ENCODE peak calls at places on chromosomes 6 and 20, in six cellular contexts. C is GM12878, S is K562, M is H1, Q is GM12891, G is HepG2. O is an unnamed sample.

GRCh38 chr6:33799714-33800113 is 4.1 kb downstream of the MLN start:
- DNase-seq in Q (no peak), S (no peak), M (no peak), G (no peak), C (no peak), O (no peak)

GRCh38 chr6:123604067-123604466 is 32.7 kb downstream of the TRDN start:
- DNase-seq in S (no peak), C (no peak), G (no peak), Q (no peak), M (no peak), O (no peak)

GRCh38 chr6:51855310-51856082 is 231.9 kb downstream of the PKHD1 start:
- DNase-seq in S (peak), M (no peak), C (peak), Q (peak), G (peak), O (peak)

GRCh38 chr20:53872561-53873248 is 197.7 kb downstream of the BCAS1 start:
- DNase-seq in C (peak), G (no peak), Q (no peak), S (no peak), M (no peak), O (no peak)

GRCh38 chr20:6245436-6245835 is 122.6 kb upstream of the FERMT1 start:
- DNase-seq in S (no peak), M (no peak), Q (no peak), C (no peak), G (no peak), O (no peak)

GRCh38 chr6:4059115-4059777 is 19.7 kb downstream of the FAM217A start:
- DNase-seq in M (no peak), Q (no peak), S (peak), G (peak), C (no peak), O (no peak)

GRCh38 chr20:62929051-62929538 is 2.8 kb upstream of the DIDO1 start:
- DNase-seq in S (peak), M (peak), Q (peak), G (peak), C (no peak), O (peak)

GRCh38 chr6:1088441-1089001 is 223.4 kb upstream of the FOXQ1 start:
- DNase-seq in S (no peak), M (no peak), Q (no peak), G (no peak), C (no peak), O (no peak)

GRCh38 chr6:125759184-125759902 is 9.9 kb downstream of the HEY2 start:
- DNase-seq in Q (no peak), C (no peak), M (peak), G (no peak), S (peak), O (no peak)

GRCh38 chr6:111162504-111162903 is 75.2 kb downstream of the SLC16A10 start:
- DNase-seq in C (no peak), G (no peak), Q (no peak), M (no peak), S (no peak), O (no peak)

GRCh38 chr20:57440678-57441509 is 49.7 kb downstream of the RBM38 start:
- DNase-seq in G (no peak), M (no peak), C (no peak), S (no peak), Q (no peak), O (no peak)

GRCh38 chr6:22399693-22400092 is 102.9 kb upstream of the PRL start:
- DNase-seq in M (no peak), Q (no peak), C (no peak), G (no peak), S (no peak), O (no peak)

GRCh38 chr20:45355209-45355608 is 7.0 kb upstream of the SDC4 start:
- DNase-seq in C (no peak), Q (no peak), G (no peak), S (no peak), M (no peak), O (no peak)

GRCh38 chr20:46905364-46906125 is 10.9 kb downstream of the EYA2 start:
- DNase-seq in G (no peak), S (no peak), M (no peak), Q (no peak), C (no peak), O (no peak)

GRCh38 chr6:84687487-84687886 is 76.9 kb downstream of the TBX18 start:
- DNase-seq in G (no peak), M (no peak), S (no peak), C (no peak), Q (no peak), O (no peak)

GRCh38 chr6:166530211-166531045 is 56.0 kb downstream of the RAMACL start:
- DNase-seq in G (no peak), M (no peak), Q (no peak), C (no peak), S (no peak), O (no peak)

GRCh38 chr6:162442675-162443074 is 284.9 kb downstream of the PRKN start:
- DNase-seq in Q (no peak), M (peak), G (peak), S (no peak), C (no peak), O (no peak)

GRCh38 chr6:48766349-48766748 is 655.4 kb upstream of the PTCHD4 start:
- DNase-seq in G (peak), M (no peak), S (no peak), Q (no peak), C (no peak), O (no peak)

GRCh38 chr6:153001767-153002612 is 519 bp downstream of the MTRF1L start:
- DNase-seq in S (no peak), C (no peak), G (peak), Q (no peak), M (no peak), O (no peak)

GRCh38 chr20:32333181-32333987 is 24.7 kb upstream of the ASXL1 start:
- DNase-seq in Q (no peak), S (no peak), C (peak), M (no peak), G (no peak), O (no peak)

GRCh38 chr6:42690151-42690702 is 32.2 kb downstream of the PRPH2 start:
- DNase-seq in S (no peak), C (no peak), M (no peak), G (no peak), Q (no peak), O (no peak)

GRCh38 chr6:122407712-122408111 is 8.3 kb downstream of the HSF2 start:
- DNase-seq in G (no peak), Q (no peak), C (no peak), M (no peak), S (no peak), O (no peak)

GRCh38 chr20:46399401-46399800 is 7.0 kb downstream of the ELMO2 start:
- DNase-seq in C (no peak), S (no peak), Q (no peak), G (no peak), M (no peak), O (no peak)

GRCh38 chr20:34052414-34052813 is 58.7 kb downstream of the RALY start:
- DNase-seq in S (no peak), Q (no peak), M (no peak), C (no peak), G (no peak), O (no peak)

GRCh38 chr6:154848580-154848979 is 115.4 kb downstream of the SCAF8 start:
- DNase-seq in G (no peak), S (no peak), C (no peak), M (no peak), Q (no peak), O (no peak)

GRCh38 chr6:21603516-21603952 is 10.0 kb downstream of the SOX4 start:
- DNase-seq in M (no peak), Q (no peak), C (no peak), S (no peak), G (no peak), O (no peak)

GRCh38 chr6:111718326-111718725 is 112.6 kb upstream of the TRAF3IP2 start:
- DNase-seq in C (no peak), S (no peak), Q (no peak), G (no peak), M (no peak), O (no peak)

GRCh38 chr6:54426995-54427394 is 118.8 kb downstream of the TINAG start:
- DNase-seq in C (no peak), S (no peak), M (no peak), G (no peak), Q (no peak), O (no peak)
- TF ChIP-seq TAF1 in C (no peak), S (no peak), M (no peak), G (no peak), Q (no peak), O (no peak)

GRCh38 chr6:31004285-31004684 is 6.0 kb upstream of the MUC22 start:
- DNase-seq in G (no peak), Q (no peak), M (no peak), C (no peak), S (no peak), O (peak)

GRCh38 chr6:30998785-30999184 is 11.5 kb upstream of the MUC22 start:
- DNase-seq in Q (no peak), G (no peak), M (no peak), S (no peak), C (no peak), O (no peak)

GRCh38 chr6:31005249-31006020 is 4.8 kb upstream of the MUC22 start:
- DNase-seq in G (no peak), Q (no peak), M (no peak), S (no peak), C (no peak), O (no peak)

GRCh38 chr6:31004794-31005193 is 5.5 kb upstream of the MUC22 start:
- DNase-seq in S (no peak), M (no peak), C (no peak), G (no peak), Q (no peak), O (no peak)

GRCh38 chr6:31001489-31001888 is 8.8 kb upstream of the MUC22 start:
- DNase-seq in G (no peak), M (no peak), C (no peak), Q (no peak), S (no peak), O (no peak)
- TF ChIP-seq POLR2A in G (no peak), M (no peak), C (no peak), Q (no peak), S (no peak), O (no peak)

GRCh38 chr6:138036955-138037592 is 70.1 kb downstream of the PERP start:
- DNase-seq in G (no peak), Q (no peak), S (no peak), C (no peak), M (no peak), O (no peak)
- TF ChIP-seq TAF1 in G (no peak), Q (no peak), S (no peak), C (no peak), M (no peak), O (no peak)

GRCh38 chr6:2148748-2149147 is 96.7 kb downstream of the GMDS start:
- DNase-seq in C (no peak), G (no peak), M (no peak), S (no peak), Q (no peak), O (no peak)
- TF ChIP-seq POLR2A in C (no peak), G (no peak), M (no peak), S (no peak), Q (no peak), O (no peak)

GRCh38 chr6:11926594-11927407 is 85.3 kb upstream of the HIVEP1 start:
- DNase-seq in G (no peak), C (no peak), S (no peak), M (no peak), Q (no peak), O (no peak)

GRCh38 chr6:11925805-11926204 is 86.3 kb upstream of the HIVEP1 start:
- DNase-seq in Q (no peak), M (no peak), C (no peak), S (no peak), G (no peak), O (no peak)

GRCh38 chr6:11931296-11932035 is 80.6 kb upstream of the HIVEP1 start:
- DNase-seq in C (no peak), S (peak), M (no peak), Q (no peak), G (no peak), O (no peak)

GRCh38 chr6:11930240-11930639 is 81.9 kb upstream of the HIVEP1 start:
- DNase-seq in M (no peak), C (no peak), S (peak), G (no peak), Q (no peak), O (no peak)

GRCh38 chr6:11929451-11929850 is 82.7 kb upstream of the HIVEP1 start:
- DNase-seq in Q (no peak), C (no peak), M (no peak), G (no peak), S (no peak), O (no peak)
- TF ChIP-seq TAF1 in Q (no peak), C (no peak), M (no peak), G (no peak), S (no peak), O (no peak)

GRCh38 chr6:31187780-31188194 is 17.3 kb upstream of the POU5F1 start:
- DNase-seq in Q (no peak), C (no peak), S (no peak), G (no peak), M (no peak), O (no peak)
- TF ChIP-seq POLR2A in Q (no peak), C (no peak), S (no peak), G (no peak), M (no peak), O (no peak)

GRCh38 chr6:145547596-145548325 is 187.6 kb downstream of the EPM2A start:
- DNase-seq in Q (no peak), M (no peak), S (no peak), G (no peak), C (no peak), O (no peak)
- TF ChIP-seq TAF1 in Q (no peak), M (no peak), S (no peak), G (no peak), C (no peak), O (no peak)

GRCh38 chr20:35724321-35725230 is 17.5 kb downstream of the RBM39 start:
- DNase-seq in S (no peak), G (no peak), M (no peak), C (no peak), Q (no peak), O (no peak)
- TF ChIP-seq POLR2A in S (peak), G (no peak), M (peak), C (no peak), Q (peak), O (peak)

O was measured in GM12892.